ENCODE peak calls at places on chromosomes 11 and 22, in four cellular contexts. One of them, this sample, is unnamed.

GRCh38 chr22:39381009-39381755 is 18.4 kb upstream of the TAB1 start:
- DNase-seq in AG10803: no peak
- DNase-seq in WTC11: no peak
- DNase-seq in lung: no peak
- DNase-seq in this sample: no peak

GRCh38 chr11:72471005-72471898 is 36.9 kb upstream of the CLPB start:
- DNase-seq in AG10803: peak
- DNase-seq in WTC11: peak
- DNase-seq in lung: peak
- DNase-seq in this sample: peak

GRCh38 chr11:73875840-73876239 is 806 bp downstream of the COA4 start:
- DNase-seq in AG10803: no peak
- DNase-seq in WTC11: peak
- DNase-seq in lung: no peak
- DNase-seq in this sample: no peak

GRCh38 chr22:49607821-49608220 is 219.9 kb downstream of the BRD1 start:
- DNase-seq in AG10803: no peak
- DNase-seq in WTC11: no peak
- DNase-seq in lung: no peak
- DNase-seq in this sample: no peak

GRCh38 chr22:45994516-45995404 is 17.8 kb upstream of the WNT7B start:
- DNase-seq in AG10803: peak
- DNase-seq in WTC11: peak
- DNase-seq in lung: peak
- DNase-seq in this sample: peak

GRCh38 chr11:117693344-117693743 is 103.7 kb downstream of the DSCAML1 start:
- DNase-seq in AG10803: no peak
- DNase-seq in WTC11: no peak
- DNase-seq in lung: no peak
- DNase-seq in this sample: no peak

GRCh38 chr22:44691796-44692661 is 10.0 kb upstream of the PRR5 start:
- DNase-seq in AG10803: no peak
- DNase-seq in WTC11: peak
- DNase-seq in lung: no peak
- DNase-seq in this sample: no peak

GRCh38 chr11:61730222-61730994 is 22.0 kb upstream of the MYRF start:
- DNase-seq in AG10803: no peak
- DNase-seq in WTC11: no peak
- DNase-seq in lung: peak
- DNase-seq in this sample: no peak

GRCh38 chr11:74641289-74641688 is 48.9 kb downstream of the POLD3 start:
- DNase-seq in AG10803: no peak
- DNase-seq in WTC11: no peak
- DNase-seq in lung: no peak
- DNase-seq in this sample: no peak

GRCh38 chr22:23752090-23752691 is 1.3 kb upstream of the ZNF70 start:
- DNase-seq in AG10803: no peak
- DNase-seq in WTC11: no peak
- DNase-seq in lung: no peak
- DNase-seq in this sample: peak

DNA sequence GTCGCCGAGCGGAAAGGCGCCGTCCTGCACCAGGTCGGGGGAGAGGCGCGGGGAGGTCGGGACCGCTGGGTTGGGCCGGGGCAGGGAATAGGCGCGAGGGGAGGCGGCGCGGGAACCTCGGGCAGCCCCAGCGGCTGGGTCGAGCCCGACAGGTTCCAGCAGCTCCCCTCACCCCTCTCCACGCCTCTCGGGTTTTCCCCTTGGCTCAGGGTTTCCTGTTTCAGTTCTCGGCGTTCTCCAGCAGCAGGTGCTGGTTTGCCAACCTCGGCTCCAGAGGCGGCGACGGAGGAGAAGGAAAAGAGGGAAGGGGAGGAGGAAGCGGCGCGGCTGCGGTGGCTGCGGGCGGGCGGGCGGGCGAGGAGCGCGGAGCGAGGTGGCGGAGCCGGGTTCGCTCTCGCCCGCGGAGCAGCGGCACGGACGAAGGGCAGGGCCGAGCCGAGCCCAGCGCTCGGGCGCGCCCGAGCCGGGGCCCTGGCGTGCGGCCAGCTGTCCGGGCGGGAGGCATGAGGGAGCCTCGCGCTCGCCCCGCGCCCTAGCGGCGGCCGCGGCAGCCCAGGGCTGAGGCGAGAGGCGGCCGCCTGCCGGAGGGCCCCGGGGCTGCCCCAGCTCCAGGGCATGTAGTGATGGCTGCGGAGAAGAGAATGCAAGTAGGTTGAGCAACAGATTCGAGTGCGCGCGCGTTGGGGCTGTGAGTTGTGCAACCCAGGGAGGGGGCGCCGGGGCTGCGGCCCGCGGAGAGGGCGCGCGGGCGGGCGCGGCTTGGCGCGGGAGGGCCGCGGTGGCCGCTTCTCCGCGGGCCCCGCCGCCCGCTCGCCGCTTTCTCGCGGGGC is at the start of gene ZC3H12C:
- DNase-seq in AG10803: peak
- DNase-seq in WTC11: peak
- DNase-seq in lung: peak
- DNase-seq in this sample: peak
- TF ChIP-seq CTCF in AG10803: peak
- TF ChIP-seq CTCF in WTC11: no peak
- TF ChIP-seq CTCF in lung: no peak
- TF ChIP-seq CTCF in this sample: no peak

DNA sequence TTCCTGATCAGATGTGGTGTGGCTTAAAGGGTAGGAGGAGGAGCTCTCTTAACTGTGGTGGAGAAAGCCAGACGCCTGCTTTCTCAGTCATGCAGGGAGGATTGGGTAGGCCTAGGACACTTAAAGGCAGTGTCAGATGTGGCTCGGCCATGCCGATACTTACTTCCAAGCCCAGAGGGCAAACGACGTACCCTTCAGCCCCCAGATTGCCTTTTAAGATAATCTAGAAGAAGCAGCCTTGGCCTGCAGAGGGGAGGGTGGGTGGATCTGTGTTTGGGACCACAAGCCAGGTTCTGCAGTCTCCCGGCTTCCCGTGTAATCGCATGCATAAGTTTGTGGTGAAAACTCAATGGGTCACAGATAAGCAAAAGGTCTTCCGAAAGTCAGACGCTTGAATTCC is 170.6 kb upstream of the CADM1 start:
- DNase-seq in AG10803: no peak
- DNase-seq in WTC11: no peak
- DNase-seq in lung: no peak
- DNase-seq in this sample: no peak
- TF ChIP-seq CTCF in AG10803: no peak
- TF ChIP-seq CTCF in WTC11: no peak
- TF ChIP-seq CTCF in lung: no peak
- TF ChIP-seq CTCF in this sample: no peak

DNA sequence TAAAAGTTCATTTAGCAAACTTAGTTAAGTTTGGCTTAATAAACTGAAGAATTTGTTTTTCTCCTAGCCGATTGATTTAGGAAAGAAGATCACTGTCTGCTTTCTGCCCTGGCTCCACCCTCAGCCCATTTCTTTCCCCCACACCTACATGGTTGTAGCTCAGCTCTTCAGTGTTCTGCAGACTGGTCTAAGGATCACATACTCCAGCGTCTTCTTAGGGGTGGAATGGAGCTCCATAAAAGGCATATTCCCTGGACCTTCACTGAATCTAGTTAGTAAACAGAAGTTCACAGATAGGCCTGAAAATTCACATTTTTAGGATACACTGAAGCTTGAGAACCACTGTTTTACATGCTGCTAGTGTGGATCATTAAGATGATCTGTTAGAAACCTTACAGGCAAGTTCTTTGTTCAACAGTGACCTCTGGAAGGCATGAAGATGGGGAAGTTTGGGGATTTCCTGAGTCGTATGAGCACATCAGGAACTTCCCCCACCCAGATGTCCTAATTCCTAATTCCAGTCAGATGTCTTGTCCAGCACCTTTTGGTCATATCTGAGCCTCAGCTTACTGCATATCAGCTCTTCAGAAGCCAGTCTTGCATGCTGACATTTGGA is 16.8 kb downstream of the PIWIL4 start:
- DNase-seq in AG10803: peak
- DNase-seq in WTC11: no peak
- DNase-seq in lung: no peak
- DNase-seq in this sample: no peak
- TF ChIP-seq CTCF in AG10803: no peak
- TF ChIP-seq CTCF in WTC11: no peak
- TF ChIP-seq CTCF in lung: no peak
- TF ChIP-seq CTCF in this sample: no peak

GRCh38 chr22:33653525-33654063 is 266.7 kb downstream of the LARGE1 start:
- DNase-seq in AG10803: no peak
- DNase-seq in WTC11: no peak
- DNase-seq in lung: no peak
- DNase-seq in this sample: no peak
- TF ChIP-seq CTCF in AG10803: no peak
- TF ChIP-seq CTCF in WTC11: no peak
- TF ChIP-seq CTCF in lung: no peak
- TF ChIP-seq CTCF in this sample: no peak

DNA sequence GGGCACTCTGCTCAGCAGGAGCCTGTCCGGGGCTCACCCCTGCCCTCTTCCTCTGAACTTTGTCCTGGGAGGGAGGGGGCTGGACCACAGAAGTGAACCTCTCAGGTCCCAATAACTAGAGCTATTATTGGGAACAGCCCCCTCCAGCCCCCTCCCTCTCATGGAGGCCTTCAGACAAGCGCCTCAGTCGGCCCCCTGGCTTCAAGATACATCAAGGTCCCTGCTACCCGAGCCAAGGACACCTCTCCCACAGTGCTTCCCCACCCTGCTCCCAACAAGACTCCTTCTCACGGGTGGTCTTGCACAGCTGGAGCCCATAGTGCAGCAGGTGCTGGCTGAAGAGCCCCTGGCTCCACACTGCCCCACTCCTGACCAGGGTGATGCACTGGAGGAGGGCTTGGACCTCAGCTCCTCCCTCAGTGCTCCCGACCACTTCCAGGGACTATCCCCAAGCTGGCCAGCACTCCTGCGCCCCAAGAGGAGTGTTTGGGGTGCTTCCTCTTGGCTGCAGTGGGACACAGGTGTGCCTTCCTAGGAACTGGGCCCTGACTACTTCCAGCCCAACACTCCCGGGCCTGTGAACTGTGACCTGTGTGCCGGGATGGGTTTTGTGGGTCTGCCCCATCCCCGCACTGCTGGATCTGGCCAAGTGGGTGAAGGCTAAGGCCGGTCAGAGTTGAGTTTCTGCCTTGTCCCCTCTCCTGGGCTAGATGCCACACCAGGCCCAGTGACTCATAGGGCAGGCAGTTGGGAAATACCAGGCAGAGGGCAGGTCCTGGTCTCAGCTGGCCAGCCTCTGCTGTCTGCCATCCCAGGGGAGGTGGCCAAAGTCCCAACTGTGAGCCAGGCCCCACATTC is 2.2 kb downstream of the PNPLA2 start:
- DNase-seq in AG10803: peak
- DNase-seq in WTC11: no peak
- DNase-seq in lung: peak
- DNase-seq in this sample: no peak
- TF ChIP-seq CTCF in AG10803: no peak
- TF ChIP-seq CTCF in WTC11: no peak
- TF ChIP-seq CTCF in lung: no peak
- TF ChIP-seq CTCF in this sample: no peak

DNA sequence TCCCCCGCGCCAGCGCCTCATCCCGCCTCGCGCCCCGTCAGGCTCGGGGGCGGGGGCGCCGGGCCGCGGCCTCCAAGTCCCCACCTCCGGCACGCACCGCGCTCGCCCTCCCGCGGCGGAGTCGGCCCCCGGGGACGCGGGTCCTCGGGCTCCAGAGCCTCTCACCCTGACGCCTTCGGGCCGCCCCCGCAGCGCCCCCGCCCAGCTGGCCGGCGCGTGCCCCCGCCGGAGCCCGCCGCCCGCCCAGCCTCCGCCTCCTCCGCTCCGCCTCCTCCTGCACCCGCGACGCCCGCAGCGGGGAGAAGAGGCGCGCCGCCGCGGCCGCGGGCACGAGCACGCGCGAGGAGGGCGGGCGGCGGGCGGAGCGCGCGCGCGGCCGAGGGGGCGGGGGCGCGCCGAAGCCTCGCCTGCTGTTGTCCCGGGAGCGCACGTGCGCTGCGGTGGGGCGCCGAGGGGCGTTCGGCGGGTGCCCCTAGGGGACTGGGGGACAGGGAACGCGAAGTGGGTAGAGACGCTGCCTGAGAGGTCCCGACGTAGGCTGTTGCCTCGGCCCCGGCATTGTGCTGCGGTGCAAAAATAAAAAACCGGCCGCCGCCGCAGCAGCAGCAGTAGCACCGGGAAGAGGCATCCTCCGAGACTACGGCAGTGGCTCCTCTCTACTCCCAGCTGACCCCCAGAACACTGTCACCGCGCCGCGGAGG is 87.4 kb upstream of the ARHGAP32 start:
- DNase-seq in AG10803: peak
- DNase-seq in WTC11: peak
- DNase-seq in lung: peak
- DNase-seq in this sample: peak
- TF ChIP-seq CTCF in AG10803: no peak
- TF ChIP-seq CTCF in WTC11: no peak
- TF ChIP-seq CTCF in lung: no peak
- TF ChIP-seq CTCF in this sample: no peak

This sample was measured in activated B cell treated with CpG ODN at 0.5 μM for 24 hours.